ENCODE peak calls at places on chromosomes 11 and 22, in ten cellular contexts. One of them, this sample, is unnamed.

GRCh38 chr22:49807780-49808708 is 19.6 kb downstream of the BRD1 start:
- DNase-seq in SW 1271: no peak
- DNase-seq in hippocampal formation: no peak
- DNase-seq in activated CD4-positive, alpha-beta T cell treated with anti-CD3 and anti-CD28 coated beads, Interleukin-2, amount 10 ng/mL, durations not matched to agents 7 days and 5 days: peak; percentile 75
- DNase-seq in MCF 10A: no peak
- DNase-seq in stimulated activated CD4-positive, alpha-beta T cell treated with anti-CD3 and anti-CD28 coated beads, Interleukin-1b, Interleukin-23, amount 100 ng/mL, for 1 hour: no peak
- DNase-seq in upper lobe of right lung: no peak
- DNase-seq in CD8-positive, alpha-beta memory T cell: peak; percentile 72
- DNase-seq in GM12878: no peak
- DNase-seq in skeletal muscle cell: no peak
- DNase-seq in this sample: no peak

GRCh38 chr11:131811380-131811779 is 441.0 kb downstream of the NTM start:
- DNase-seq in SW 1271: no peak
- DNase-seq in CD8-positive, alpha-beta memory T cell: no peak
- DNase-seq in GM12878: no peak
- DNase-seq in hippocampal formation: no peak
- DNase-seq in stimulated activated CD4-positive, alpha-beta T cell treated with anti-CD3 and anti-CD28 coated beads, Interleukin-1b, Interleukin-23, amount 100 ng/mL, for 1 hour: no peak
- DNase-seq in upper lobe of right lung: no peak
- DNase-seq in skeletal muscle cell: no peak
- DNase-seq in MCF 10A: no peak
- DNase-seq in activated CD4-positive, alpha-beta T cell treated with anti-CD3 and anti-CD28 coated beads, Interleukin-2, amount 10 ng/mL, durations not matched to agents 7 days and 5 days: no peak
- DNase-seq in this sample: no peak

GRCh38 chr11:19817265-19817851 is 104.7 kb downstream of the NAV2 start:
- DNase-seq in MCF 10A: no peak
- DNase-seq in skeletal muscle cell: no peak
- DNase-seq in CD8-positive, alpha-beta memory T cell: no peak
- DNase-seq in GM12878: no peak
- DNase-seq in activated CD4-positive, alpha-beta T cell treated with anti-CD3 and anti-CD28 coated beads, Interleukin-2, amount 10 ng/mL, durations not matched to agents 7 days and 5 days: no peak
- DNase-seq in SW 1271: no peak
- DNase-seq in upper lobe of right lung: no peak
- DNase-seq in stimulated activated CD4-positive, alpha-beta T cell treated with anti-CD3 and anti-CD28 coated beads, Interleukin-1b, Interleukin-23, amount 100 ng/mL, for 1 hour: no peak
- DNase-seq in hippocampal formation: no peak
- DNase-seq in this sample: no peak

GRCh38 chr22:50574383-50574755 is 3.9 kb downstream of the CPT1B start:
- DNase-seq in stimulated activated CD4-positive, alpha-beta T cell treated with anti-CD3 and anti-CD28 coated beads, Interleukin-1b, Interleukin-23, amount 100 ng/mL, for 1 hour: no peak
- DNase-seq in hippocampal formation: no peak
- DNase-seq in MCF 10A: no peak
- DNase-seq in activated CD4-positive, alpha-beta T cell treated with anti-CD3 and anti-CD28 coated beads, Interleukin-2, amount 10 ng/mL, durations not matched to agents 7 days and 5 days: no peak
- DNase-seq in CD8-positive, alpha-beta memory T cell: no peak
- DNase-seq in SW 1271: no peak
- DNase-seq in upper lobe of right lung: no peak
- DNase-seq in GM12878: no peak
- DNase-seq in skeletal muscle cell: no peak
- DNase-seq in this sample: no peak

GRCh38 chr22:47798229-47798628 is 1035.8 kb downstream of the TBC1D22A start:
- DNase-seq in skeletal muscle cell: no peak
- DNase-seq in MCF 10A: no peak
- DNase-seq in GM12878: no peak
- DNase-seq in activated CD4-positive, alpha-beta T cell treated with anti-CD3 and anti-CD28 coated beads, Interleukin-2, amount 10 ng/mL, durations not matched to agents 7 days and 5 days: no peak
- DNase-seq in CD8-positive, alpha-beta memory T cell: no peak
- DNase-seq in SW 1271: no peak
- DNase-seq in upper lobe of right lung: no peak
- DNase-seq in hippocampal formation: no peak
- DNase-seq in stimulated activated CD4-positive, alpha-beta T cell treated with anti-CD3 and anti-CD28 coated beads, Interleukin-1b, Interleukin-23, amount 100 ng/mL, for 1 hour: no peak
- DNase-seq in this sample: no peak

GRCh38 chr22:47901911-47902310 is 1139.5 kb downstream of the TBC1D22A start:
- DNase-seq in skeletal muscle cell: no peak
- DNase-seq in GM12878: no peak
- DNase-seq in stimulated activated CD4-positive, alpha-beta T cell treated with anti-CD3 and anti-CD28 coated beads, Interleukin-1b, Interleukin-23, amount 100 ng/mL, for 1 hour: no peak
- DNase-seq in SW 1271: no peak
- DNase-seq in upper lobe of right lung: no peak
- DNase-seq in hippocampal formation: no peak
- DNase-seq in MCF 10A: no peak
- DNase-seq in CD8-positive, alpha-beta memory T cell: no peak
- DNase-seq in activated CD4-positive, alpha-beta T cell treated with anti-CD3 and anti-CD28 coated beads, Interleukin-2, amount 10 ng/mL, durations not matched to agents 7 days and 5 days: no peak
- DNase-seq in this sample: no peak

GRCh38 chr11:61817471-61818202 is 834 bp upstream of the FADS1 start:
- DNase-seq in upper lobe of right lung: no peak
- DNase-seq in SW 1271: no peak
- DNase-seq in skeletal muscle cell: no peak
- DNase-seq in GM12878: no peak
- DNase-seq in MCF 10A: no peak
- DNase-seq in CD8-positive, alpha-beta memory T cell: no peak
- DNase-seq in hippocampal formation: no peak
- DNase-seq in activated CD4-positive, alpha-beta T cell treated with anti-CD3 and anti-CD28 coated beads, Interleukin-2, amount 10 ng/mL, durations not matched to agents 7 days and 5 days: no peak
- DNase-seq in stimulated activated CD4-positive, alpha-beta T cell treated with anti-CD3 and anti-CD28 coated beads, Interleukin-1b, Interleukin-23, amount 100 ng/mL, for 1 hour: no peak
- DNase-seq in this sample: no peak

GRCh38 chr11:15842345-15842744 is 514.0 kb downstream of the SOX6 start:
- DNase-seq in GM12878: no peak
- DNase-seq in activated CD4-positive, alpha-beta T cell treated with anti-CD3 and anti-CD28 coated beads, Interleukin-2, amount 10 ng/mL, durations not matched to agents 7 days and 5 days: no peak
- DNase-seq in skeletal muscle cell: no peak
- DNase-seq in SW 1271: no peak
- DNase-seq in hippocampal formation: no peak
- DNase-seq in MCF 10A: no peak
- DNase-seq in stimulated activated CD4-positive, alpha-beta T cell treated with anti-CD3 and anti-CD28 coated beads, Interleukin-1b, Interleukin-23, amount 100 ng/mL, for 1 hour: no peak
- DNase-seq in upper lobe of right lung: no peak
- DNase-seq in CD8-positive, alpha-beta memory T cell: no peak
- DNase-seq in this sample: no peak

GRCh38 chr11:102320679-102321078 is 3.4 kb downstream of the BIRC3 start:
- DNase-seq in hippocampal formation: peak; percentile 35
- DNase-seq in SW 1271: no peak
- DNase-seq in CD8-positive, alpha-beta memory T cell: no peak
- DNase-seq in MCF 10A: no peak
- DNase-seq in stimulated activated CD4-positive, alpha-beta T cell treated with anti-CD3 and anti-CD28 coated beads, Interleukin-1b, Interleukin-23, amount 100 ng/mL, for 1 hour: no peak
- DNase-seq in upper lobe of right lung: no peak
- DNase-seq in GM12878: no peak
- DNase-seq in activated CD4-positive, alpha-beta T cell treated with anti-CD3 and anti-CD28 coated beads, Interleukin-2, amount 10 ng/mL, durations not matched to agents 7 days and 5 days: no peak
- DNase-seq in skeletal muscle cell: no peak
- DNase-seq in this sample: no peak

GRCh38 chr22:19503367-19503766 is 20.8 kb downstream of the CLDN5 start:
- DNase-seq in SW 1271: no peak
- DNase-seq in GM12878: no peak
- DNase-seq in hippocampal formation: no peak
- DNase-seq in CD8-positive, alpha-beta memory T cell: no peak
- DNase-seq in MCF 10A: no peak
- DNase-seq in upper lobe of right lung: no peak
- DNase-seq in skeletal muscle cell: no peak
- DNase-seq in activated CD4-positive, alpha-beta T cell treated with anti-CD3 and anti-CD28 coated beads, Interleukin-2, amount 10 ng/mL, durations not matched to agents 7 days and 5 days: no peak
- DNase-seq in stimulated activated CD4-positive, alpha-beta T cell treated with anti-CD3 and anti-CD28 coated beads, Interleukin-1b, Interleukin-23, amount 100 ng/mL, for 1 hour: no peak
- DNase-seq in this sample: no peak

GRCh38 chr11:47552086-47552580 is 799 bp downstream of the CELF1 start:
- DNase-seq in upper lobe of right lung: peak; percentile 72
- DNase-seq in MCF 10A: peak; percentile 42
- DNase-seq in activated CD4-positive, alpha-beta T cell treated with anti-CD3 and anti-CD28 coated beads, Interleukin-2, amount 10 ng/mL, durations not matched to agents 7 days and 5 days: peak; percentile 27
- DNase-seq in stimulated activated CD4-positive, alpha-beta T cell treated with anti-CD3 and anti-CD28 coated beads, Interleukin-1b, Interleukin-23, amount 100 ng/mL, for 1 hour: no peak
- DNase-seq in CD8-positive, alpha-beta memory T cell: no peak
- DNase-seq in SW 1271: no peak
- DNase-seq in hippocampal formation: no peak
- DNase-seq in GM12878: no peak
- DNase-seq in skeletal muscle cell: no peak
- DNase-seq in this sample: peak; percentile 51

GRCh38 chr11:86174101-86175046 is 70.2 kb upstream of the EED start:
- DNase-seq in activated CD4-positive, alpha-beta T cell treated with anti-CD3 and anti-CD28 coated beads, Interleukin-2, amount 10 ng/mL, durations not matched to agents 7 days and 5 days: no peak
- DNase-seq in skeletal muscle cell: peak; percentile 99
- DNase-seq in upper lobe of right lung: no peak
- DNase-seq in SW 1271: no peak
- DNase-seq in GM12878: no peak
- DNase-seq in MCF 10A: peak; percentile 93
- DNase-seq in stimulated activated CD4-positive, alpha-beta T cell treated with anti-CD3 and anti-CD28 coated beads, Interleukin-1b, Interleukin-23, amount 100 ng/mL, for 1 hour: no peak
- DNase-seq in CD8-positive, alpha-beta memory T cell: no peak
- DNase-seq in hippocampal formation: no peak
- DNase-seq in this sample: no peak

GRCh38 chr22:40024201-40025061 is 29.7 kb downstream of the FAM83F start:
- DNase-seq in hippocampal formation: peak; percentile 44
- DNase-seq in upper lobe of right lung: peak; percentile 86
- DNase-seq in SW 1271: no peak
- DNase-seq in skeletal muscle cell: no peak
- DNase-seq in CD8-positive, alpha-beta memory T cell: peak; percentile 73
- DNase-seq in stimulated activated CD4-positive, alpha-beta T cell treated with anti-CD3 and anti-CD28 coated beads, Interleukin-1b, Interleukin-23, amount 100 ng/mL, for 1 hour: peak; percentile 41
- DNase-seq in activated CD4-positive, alpha-beta T cell treated with anti-CD3 and anti-CD28 coated beads, Interleukin-2, amount 10 ng/mL, durations not matched to agents 7 days and 5 days: peak; percentile 68
- DNase-seq in GM12878: no peak
- DNase-seq in MCF 10A: peak; percentile 73
- DNase-seq in this sample: peak; percentile 76

GRCh38 chr11:22177186-22177585 is 15.7 kb upstream of the ANO5 start:
- DNase-seq in skeletal muscle cell: no peak
- DNase-seq in SW 1271: no peak
- DNase-seq in MCF 10A: no peak
- DNase-seq in CD8-positive, alpha-beta memory T cell: no peak
- DNase-seq in GM12878: no peak
- DNase-seq in hippocampal formation: no peak
- DNase-seq in stimulated activated CD4-positive, alpha-beta T cell treated with anti-CD3 and anti-CD28 coated beads, Interleukin-1b, Interleukin-23, amount 100 ng/mL, for 1 hour: no peak
- DNase-seq in activated CD4-positive, alpha-beta T cell treated with anti-CD3 and anti-CD28 coated beads, Interleukin-2, amount 10 ng/mL, durations not matched to agents 7 days and 5 days: no peak
- DNase-seq in upper lobe of right lung: no peak
- DNase-seq in this sample: no peak